ENCODE peak calls at places on chromosomes 12 and 14, in six cellular contexts. One of them, this sample, is unnamed.

GRCh38 chr12:96431067-96431466 is 30.8 kb upstream of the CDK17 start:
- DNase-seq in activated T-cell treated with anti-CD3 and anti-CD28 coated beads for 1 hour: no peak
- DNase-seq in pancreas: no peak
- DNase-seq in NCI-H748 treated with DMSO at 0.1 percent for 48 hours: no peak
- DNase-seq in fibroblast of the aortic adventitia: no peak
- DNase-seq in left ventricle myocardium superior: no peak
- DNase-seq in this sample: no peak

GRCh38 chr12:39617887-39618286 is 1.7 kb downstream of the ABCD2 start:
- DNase-seq in activated T-cell treated with anti-CD3 and anti-CD28 coated beads for 1 hour: no peak
- DNase-seq in pancreas: no peak
- DNase-seq in NCI-H748 treated with DMSO at 0.1 percent for 48 hours: no peak
- DNase-seq in fibroblast of the aortic adventitia: no peak
- DNase-seq in left ventricle myocardium superior: no peak
- DNase-seq in this sample: no peak

GRCh38 chr12:3055712-3056467 is 21.3 kb upstream of the TSPAN9 start:
- DNase-seq in activated T-cell treated with anti-CD3 and anti-CD28 coated beads for 1 hour: no peak
- DNase-seq in pancreas: no peak
- DNase-seq in NCI-H748 treated with DMSO at 0.1 percent for 48 hours: no peak
- DNase-seq in fibroblast of the aortic adventitia: peak
- DNase-seq in left ventricle myocardium superior: no peak
- DNase-seq in this sample: no peak

GRCh38 chr12:3458041-3458440 is 33.0 kb upstream of the PRMT8 start:
- DNase-seq in activated T-cell treated with anti-CD3 and anti-CD28 coated beads for 1 hour: no peak
- DNase-seq in pancreas: no peak
- DNase-seq in NCI-H748 treated with DMSO at 0.1 percent for 48 hours: no peak
- DNase-seq in fibroblast of the aortic adventitia: no peak
- DNase-seq in left ventricle myocardium superior: no peak
- DNase-seq in this sample: no peak

GRCh38 chr12:26233620-26234019 is 38.2 kb downstream of the SSPN start:
- DNase-seq in activated T-cell treated with anti-CD3 and anti-CD28 coated beads for 1 hour: no peak
- DNase-seq in pancreas: no peak
- DNase-seq in NCI-H748 treated with DMSO at 0.1 percent for 48 hours: no peak
- DNase-seq in fibroblast of the aortic adventitia: peak
- DNase-seq in left ventricle myocardium superior: no peak
- DNase-seq in this sample: no peak

GRCh38 chr12:6285532-6286306 is 24.8 kb upstream of the PLEKHG6 start:
- DNase-seq in activated T-cell treated with anti-CD3 and anti-CD28 coated beads for 1 hour: no peak
- DNase-seq in pancreas: no peak
- DNase-seq in NCI-H748 treated with DMSO at 0.1 percent for 48 hours: no peak
- DNase-seq in fibroblast of the aortic adventitia: peak
- DNase-seq in left ventricle myocardium superior: no peak
- DNase-seq in this sample: no peak

GRCh38 chr12:28223853-28224252 is 33.6 kb downstream of the CCDC91 start:
- DNase-seq in activated T-cell treated with anti-CD3 and anti-CD28 coated beads for 1 hour: no peak
- DNase-seq in pancreas: no peak
- DNase-seq in NCI-H748 treated with DMSO at 0.1 percent for 48 hours: no peak
- DNase-seq in fibroblast of the aortic adventitia: no peak
- DNase-seq in left ventricle myocardium superior: no peak
- DNase-seq in this sample: no peak

GRCh38 chr12:128190614-128191013 is 76.4 kb upstream of the TMEM132C start:
- DNase-seq in activated T-cell treated with anti-CD3 and anti-CD28 coated beads for 1 hour: no peak
- DNase-seq in pancreas: no peak
- DNase-seq in NCI-H748 treated with DMSO at 0.1 percent for 48 hours: peak
- DNase-seq in fibroblast of the aortic adventitia: no peak
- DNase-seq in left ventricle myocardium superior: no peak
- DNase-seq in this sample: no peak

GRCh38 chr14:22839159-22839779 is 2.9 kb downstream of the MMP14 start:
- DNase-seq in activated T-cell treated with anti-CD3 and anti-CD28 coated beads for 1 hour: no peak
- DNase-seq in pancreas: no peak
- DNase-seq in NCI-H748 treated with DMSO at 0.1 percent for 48 hours: no peak
- DNase-seq in fibroblast of the aortic adventitia: peak
- DNase-seq in left ventricle myocardium superior: peak
- DNase-seq in this sample: no peak

GRCh38 chr12:102427542-102427923 is 52.8 kb downstream of the IGF1 start:
- DNase-seq in activated T-cell treated with anti-CD3 and anti-CD28 coated beads for 1 hour: no peak
- DNase-seq in pancreas: peak
- DNase-seq in NCI-H748 treated with DMSO at 0.1 percent for 48 hours: no peak
- DNase-seq in fibroblast of the aortic adventitia: peak
- DNase-seq in left ventricle myocardium superior: peak
- DNase-seq in this sample: peak

GRCh38 chr12:17976202-17976601 is 113.8 kb downstream of the RERGL start:
- DNase-seq in activated T-cell treated with anti-CD3 and anti-CD28 coated beads for 1 hour: no peak
- DNase-seq in pancreas: no peak
- DNase-seq in NCI-H748 treated with DMSO at 0.1 percent for 48 hours: no peak
- DNase-seq in fibroblast of the aortic adventitia: no peak
- DNase-seq in left ventricle myocardium superior: no peak
- DNase-seq in this sample: no peak

GRCh38 chr12:107560194-107560905 is 125.2 kb upstream of the PWP1 start:
- DNase-seq in activated T-cell treated with anti-CD3 and anti-CD28 coated beads for 1 hour: no peak
- DNase-seq in pancreas: no peak
- DNase-seq in NCI-H748 treated with DMSO at 0.1 percent for 48 hours: no peak
- DNase-seq in fibroblast of the aortic adventitia: no peak
- DNase-seq in left ventricle myocardium superior: no peak
- DNase-seq in this sample: no peak

GRCh38 chr12:93005928-93006654 is 77.0 kb upstream of the EEA1 start:
- DNase-seq in activated T-cell treated with anti-CD3 and anti-CD28 coated beads for 1 hour: no peak
- DNase-seq in pancreas: no peak
- DNase-seq in NCI-H748 treated with DMSO at 0.1 percent for 48 hours: no peak
- DNase-seq in fibroblast of the aortic adventitia: no peak
- DNase-seq in left ventricle myocardium superior: no peak
- DNase-seq in this sample: no peak

GRCh38 chr12:50271724-50272247 is 11.5 kb downstream of the LIMA1 start:
- DNase-seq in activated T-cell treated with anti-CD3 and anti-CD28 coated beads for 1 hour: no peak
- DNase-seq in pancreas: no peak
- DNase-seq in NCI-H748 treated with DMSO at 0.1 percent for 48 hours: no peak
- DNase-seq in fibroblast of the aortic adventitia: peak
- DNase-seq in left ventricle myocardium superior: no peak
- DNase-seq in this sample: no peak

GRCh38 chr14:58243790-58244555 is 670 bp upstream of the PSMA3 start:
- DNase-seq in activated T-cell treated with anti-CD3 and anti-CD28 coated beads for 1 hour: no peak
- DNase-seq in pancreas: no peak
- DNase-seq in NCI-H748 treated with DMSO at 0.1 percent for 48 hours: peak
- DNase-seq in fibroblast of the aortic adventitia: no peak
- DNase-seq in left ventricle myocardium superior: no peak
- DNase-seq in this sample: peak

GRCh38 chr12:120055231-120055630 is 61.3 kb downstream of the RAB35 start:
- DNase-seq in activated T-cell treated with anti-CD3 and anti-CD28 coated beads for 1 hour: no peak
- DNase-seq in pancreas: no peak
- DNase-seq in NCI-H748 treated with DMSO at 0.1 percent for 48 hours: no peak
- DNase-seq in fibroblast of the aortic adventitia: peak
- DNase-seq in left ventricle myocardium superior: no peak
- DNase-seq in this sample: no peak

GRCh38 chr12:68334136-68334535 is 2.0 kb upstream of the MDM1 start:
- DNase-seq in activated T-cell treated with anti-CD3 and anti-CD28 coated beads for 1 hour: no peak
- DNase-seq in pancreas: no peak
- DNase-seq in NCI-H748 treated with DMSO at 0.1 percent for 48 hours: no peak
- DNase-seq in fibroblast of the aortic adventitia: no peak
- DNase-seq in left ventricle myocardium superior: peak
- DNase-seq in this sample: no peak

GRCh38 chr12:103956515-103957027 is 9.1 kb upstream of the TDG start:
- DNase-seq in activated T-cell treated with anti-CD3 and anti-CD28 coated beads for 1 hour: no peak
- DNase-seq in pancreas: no peak
- DNase-seq in NCI-H748 treated with DMSO at 0.1 percent for 48 hours: no peak
- DNase-seq in fibroblast of the aortic adventitia: no peak
- DNase-seq in left ventricle myocardium superior: no peak
- DNase-seq in this sample: no peak

GRCh38 chr12:20704860-20705259 is 9.7 kb downstream of the SLCO1C1 start:
- DNase-seq in activated T-cell treated with anti-CD3 and anti-CD28 coated beads for 1 hour: no peak
- DNase-seq in pancreas: no peak
- DNase-seq in NCI-H748 treated with DMSO at 0.1 percent for 48 hours: no peak
- DNase-seq in fibroblast of the aortic adventitia: no peak
- DNase-seq in left ventricle myocardium superior: no peak
- DNase-seq in this sample: no peak

GRCh38 chr12:104604995-104605675 is 148.4 kb downstream of the CHST11 start:
- DNase-seq in activated T-cell treated with anti-CD3 and anti-CD28 coated beads for 1 hour: no peak
- DNase-seq in pancreas: peak
- DNase-seq in NCI-H748 treated with DMSO at 0.1 percent for 48 hours: no peak
- DNase-seq in fibroblast of the aortic adventitia: no peak
- DNase-seq in left ventricle myocardium superior: peak
- DNase-seq in this sample: peak

GRCh38 chr12:54991161-54991991 is 6.8 kb upstream of the TESPA1 start:
- DNase-seq in activated T-cell treated with anti-CD3 and anti-CD28 coated beads for 1 hour: peak
- DNase-seq in pancreas: no peak
- DNase-seq in NCI-H748 treated with DMSO at 0.1 percent for 48 hours: no peak
- DNase-seq in fibroblast of the aortic adventitia: no peak
- DNase-seq in left ventricle myocardium superior: no peak
- DNase-seq in this sample: no peak

GRCh38 chr14:105465209-105466031 is 9.2 kb upstream of the CRIP2 start:
- DNase-seq in activated T-cell treated with anti-CD3 and anti-CD28 coated beads for 1 hour: no peak
- DNase-seq in pancreas: no peak
- DNase-seq in NCI-H748 treated with DMSO at 0.1 percent for 48 hours: no peak
- DNase-seq in fibroblast of the aortic adventitia: no peak
- DNase-seq in left ventricle myocardium superior: peak
- DNase-seq in this sample: peak

GRCh38 chr14:103104389-103104653 is 9.8 kb downstream of the EXOC3L4 start:
- DNase-seq in activated T-cell treated with anti-CD3 and anti-CD28 coated beads for 1 hour: no peak
- DNase-seq in pancreas: no peak
- DNase-seq in NCI-H748 treated with DMSO at 0.1 percent for 48 hours: no peak
- DNase-seq in fibroblast of the aortic adventitia: no peak
- DNase-seq in left ventricle myocardium superior: no peak
- DNase-seq in this sample: no peak

GRCh38 chr12:47236109-47236714 is 156.5 kb upstream of the AMIGO2 start:
- DNase-seq in activated T-cell treated with anti-CD3 and anti-CD28 coated beads for 1 hour: no peak
- DNase-seq in pancreas: no peak
- DNase-seq in NCI-H748 treated with DMSO at 0.1 percent for 48 hours: no peak
- DNase-seq in fibroblast of the aortic adventitia: peak
- DNase-seq in left ventricle myocardium superior: no peak
- DNase-seq in this sample: no peak

GRCh38 chr12:42893802-42894201 is 304.3 kb upstream of the PRICKLE1 start:
- DNase-seq in activated T-cell treated with anti-CD3 and anti-CD28 coated beads for 1 hour: no peak
- DNase-seq in pancreas: no peak
- DNase-seq in NCI-H748 treated with DMSO at 0.1 percent for 48 hours: no peak
- DNase-seq in fibroblast of the aortic adventitia: no peak
- DNase-seq in left ventricle myocardium superior: no peak
- DNase-seq in this sample: no peak

GRCh38 chr14:104216457-104216856 is 78.1 kb downstream of the KIF26A start:
- DNase-seq in activated T-cell treated with anti-CD3 and anti-CD28 coated beads for 1 hour: no peak
- DNase-seq in pancreas: no peak
- DNase-seq in NCI-H748 treated with DMSO at 0.1 percent for 48 hours: no peak
- DNase-seq in fibroblast of the aortic adventitia: no peak
- DNase-seq in left ventricle myocardium superior: peak
- DNase-seq in this sample: peak

GRCh38 chr12:107331471-107331870 is 238.1 kb upstream of the CRY1 start:
- DNase-seq in activated T-cell treated with anti-CD3 and anti-CD28 coated beads for 1 hour: no peak
- DNase-seq in pancreas: no peak
- DNase-seq in NCI-H748 treated with DMSO at 0.1 percent for 48 hours: no peak
- DNase-seq in fibroblast of the aortic adventitia: no peak
- DNase-seq in left ventricle myocardium superior: no peak
- DNase-seq in this sample: no peak

GRCh38 chr12:110996415-110996814 is 76.0 kb upstream of the MYL2 start:
- DNase-seq in activated T-cell treated with anti-CD3 and anti-CD28 coated beads for 1 hour: no peak
- DNase-seq in pancreas: no peak
- DNase-seq in NCI-H748 treated with DMSO at 0.1 percent for 48 hours: no peak
- DNase-seq in fibroblast of the aortic adventitia: no peak
- DNase-seq in left ventricle myocardium superior: no peak
- DNase-seq in this sample: no peak

GRCh38 chr14:101476258-101476930 is 84.9 kb upstream of the DIO3 start:
- DNase-seq in activated T-cell treated with anti-CD3 and anti-CD28 coated beads for 1 hour: no peak
- DNase-seq in pancreas: peak
- DNase-seq in NCI-H748 treated with DMSO at 0.1 percent for 48 hours: no peak
- DNase-seq in fibroblast of the aortic adventitia: no peak
- DNase-seq in left ventricle myocardium superior: no peak
- DNase-seq in this sample: no peak

GRCh38 chr12:57765698-57766463 is 997 bp downstream of the CYP27B1 start:
- DNase-seq in activated T-cell treated with anti-CD3 and anti-CD28 coated beads for 1 hour: no peak
- DNase-seq in pancreas: peak
- DNase-seq in NCI-H748 treated with DMSO at 0.1 percent for 48 hours: no peak
- DNase-seq in fibroblast of the aortic adventitia: no peak
- DNase-seq in left ventricle myocardium superior: no peak
- DNase-seq in this sample: no peak